ENCODE peak calls at places on chromosomes 2 and 18, in nine cellular contexts. O, Z, F, E, P, C, R, B and N are unnamed samples.
A peak's percentile ranks its signal among the peaks of the same experiment; 100 is the strongest.

GRCh38 chr2:24372033-24372432 is 11.7 kb upstream of the ITSN2 start:
- DNase-seq in O (no peak), Z (no peak), F (no peak), E (no peak), P (no peak), C (no peak), R (no peak), B (no peak), N (no peak)

GRCh38 chr2:222862915-222863544 is 2.2 kb downstream of the ACSL3 start:
- DNase-seq in O (no peak), Z (no peak), F (peak; percentile 15), E (no peak), P (peak; percentile 25), C (no peak), R (peak; percentile 71), B (no peak), N (no peak)

GRCh38 chr2:202410092-202410491 is 34.0 kb downstream of the BMPR2 start:
- DNase-seq in O (no peak), Z (no peak), F (no peak), E (no peak), P (no peak), C (no peak), R (no peak), B (no peak), N (no peak)

GRCh38 chr2:163347982-163348842 is 387.6 kb downstream of the FIGN start:
- DNase-seq in O (peak; percentile 63), Z (no peak), F (peak; percentile 95), E (peak; percentile 91), P (peak; percentile 48), C (peak; percentile 83), R (peak; percentile 79), B (peak; percentile 76), N (peak; percentile 94)

GRCh38 chr2:202700075-202700901 is 65.5 kb downstream of the FAM117B start:
- DNase-seq in O (no peak), Z (no peak), F (no peak), E (no peak), P (no peak), C (no peak), R (no peak), B (no peak), N (no peak)

GRCh38 chr2:62653582-62654422 is 51.7 kb upstream of the EHBP1 start:
- DNase-seq in O (no peak), Z (no peak), F (no peak), E (no peak), P (peak; percentile 96), C (no peak), R (no peak), B (no peak), N (no peak)

GRCh38 chr2:63537306-63537705 is 51.0 kb downstream of the WDPCP start:
- DNase-seq in O (no peak), Z (no peak), F (no peak), E (no peak), P (peak; percentile 95), C (no peak), R (no peak), B (no peak), N (no peak)

GRCh38 chr2:160349306-160349705 is 144.3 kb downstream of the RBMS1 start:
- DNase-seq in O (no peak), Z (no peak), F (no peak), E (no peak), P (no peak), C (no peak), R (no peak), B (no peak), N (no peak)

GRCh38 chr18:62454527-62454926 is 68.3 kb upstream of the ZCCHC2 start:
- DNase-seq in O (no peak), Z (no peak), F (no peak), E (no peak), P (no peak), C (no peak), R (no peak), B (no peak), N (no peak)

GRCh38 chr2:207087046-207087902 is 78.5 kb downstream of the KLF7 start:
- DNase-seq in O (no peak), Z (no peak), F (no peak), E (no peak), P (no peak), C (no peak), R (no peak), B (no peak), N (no peak)

GRCh38 chr2:164836907-164837306 is 4.7 kb downstream of the COBLL1 start:
- DNase-seq in O (no peak), Z (no peak), F (no peak), E (no peak), P (no peak), C (no peak), R (no peak), B (no peak), N (no peak)

GRCh38 chr2:223674998-223675609 is 72.9 kb upstream of the SCG2 start:
- DNase-seq in O (no peak), Z (no peak), F (peak; percentile 60), E (peak; percentile 19), P (peak; percentile 37), C (no peak), R (peak; percentile 65), B (no peak), N (peak; percentile 71)

GRCh38 chr2:8488001-8488738 is 193.7 kb upstream of the ID2 start:
- DNase-seq in O (no peak), Z (peak; percentile 59), F (peak; percentile 29), E (peak; percentile 36), P (no peak), C (no peak), R (no peak), B (no peak), N (peak; percentile 3)

GRCh38 chr18:9101730-9102390 is 639 bp upstream of the NDUFV2 start:
- DNase-seq in O (no peak), Z (peak; percentile 16), F (peak; percentile 82), E (no peak), P (peak; percentile 80), C (no peak), R (peak; percentile 84), B (no peak), N (peak; percentile 86)

GRCh38 chr2:60331106-60331809 is 222.2 kb downstream of the BCL11A start:
- DNase-seq in O (no peak), Z (no peak), F (no peak), E (no peak), P (peak; percentile 71), C (no peak), R (no peak), B (no peak), N (no peak)

GRCh38 chr2:70574102-70574501 is 20.5 kb upstream of the TGFA start:
- DNase-seq in O (no peak), Z (no peak), F (no peak), E (no peak), P (no peak), C (no peak), R (no peak), B (no peak), N (no peak)
- H3K4me3 ChIP-seq in O (no peak overlapping the region), Z (no peak overlapping the region), F (no peak overlapping the region), E (no peak overlapping the region), P (no peak overlapping the region), C (no peak overlapping the region), R (no peak overlapping the region), B (no peak overlapping the region), N (no peak overlapping the region)

DNA sequence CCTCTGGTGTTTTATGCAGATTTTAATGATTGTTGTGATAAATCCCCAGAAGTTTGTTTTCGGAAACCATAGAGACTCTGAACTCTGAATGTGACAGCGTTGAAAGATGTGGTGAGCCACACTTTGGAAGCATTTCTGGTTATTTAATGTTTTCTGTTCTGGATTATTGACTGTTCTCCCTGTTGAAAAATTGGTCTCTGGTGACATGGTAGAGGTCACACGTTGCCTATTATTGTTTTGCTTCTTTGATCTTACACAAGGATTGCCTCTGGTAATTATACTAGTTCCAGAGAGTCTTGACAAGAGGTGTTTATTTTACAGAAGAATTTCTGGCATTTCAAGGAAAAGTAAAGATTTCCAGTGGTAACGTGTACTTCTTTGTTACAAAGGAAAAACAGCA is 127.1 kb downstream of the GREB1L start:
- DNase-seq in O (no peak), Z (no peak), F (no peak), E (no peak), P (no peak), C (no peak), R (no peak), B (no peak), N (no peak)
- H3K4me3 ChIP-seq in O (no peak overlapping the region), Z (no peak overlapping the region), F (no peak overlapping the region), E (peak overlapping the region; percentile 2), P (no peak overlapping the region), C (no peak overlapping the region), R (no peak overlapping the region), B (no peak overlapping the region), N (no peak overlapping the region)

DNA sequence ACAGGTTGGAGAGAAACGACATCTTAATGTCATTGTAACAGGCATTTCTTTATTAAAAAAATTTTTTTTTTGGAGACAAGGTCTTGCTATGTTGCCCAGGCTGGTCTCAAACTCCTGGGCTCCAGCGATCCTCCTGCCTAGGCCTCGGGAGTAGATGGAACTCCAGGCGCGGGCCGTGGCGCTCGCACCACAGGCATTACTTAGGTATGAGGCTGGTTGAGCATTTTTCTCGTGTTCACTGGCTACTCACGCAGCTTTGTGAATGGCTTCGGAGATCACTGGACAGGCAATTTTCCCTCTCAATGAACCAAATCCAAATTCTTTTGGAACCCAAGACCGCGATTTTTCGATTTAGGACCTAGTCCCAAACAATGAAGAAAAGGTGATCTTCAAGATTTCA is 800 bp upstream of the TCF7L1 start:
- DNase-seq in O (no peak), Z (no peak), F (peak; percentile 29), E (peak; percentile 53), P (no peak), C (peak; percentile 54), R (no peak), B (no peak), N (peak; percentile 16)
- H3K4me3 ChIP-seq in O (peak overlapping the region; percentile 72), Z (no peak overlapping the region), F (peak overlapping the region; percentile 65), E (peak overlapping the region; percentile 76), P (peak overlapping the region; percentile 84), C (peak overlapping the region; percentile 79), R (peak overlapping the region; percentile 65), B (peak overlapping the region; percentile 87), N (peak overlapping the region; percentile 78)

DNA sequence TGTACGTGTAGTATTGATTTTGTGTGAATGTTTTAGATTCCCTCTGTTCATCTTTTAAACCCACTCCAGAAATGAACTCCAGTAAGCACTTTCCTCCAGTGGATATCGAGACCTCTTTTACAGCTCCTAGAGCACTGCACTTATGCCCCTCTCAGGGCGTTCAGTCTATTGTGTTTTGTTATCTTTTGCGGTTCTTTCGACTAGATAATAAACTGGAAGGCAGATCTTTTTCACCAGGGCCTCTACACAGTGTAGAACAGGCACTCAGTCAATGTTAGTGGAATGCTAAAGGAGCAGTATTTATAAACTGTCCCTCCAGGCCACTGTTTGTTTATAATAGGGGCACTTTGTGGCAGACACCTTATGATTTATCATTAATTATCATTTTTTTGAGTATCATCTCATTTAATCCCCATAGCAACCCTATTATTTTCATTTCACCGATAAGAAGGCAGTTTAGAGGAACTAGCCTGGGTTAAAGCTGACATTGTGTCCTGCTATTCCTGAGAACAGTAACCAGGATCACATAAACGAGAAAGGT is 742 bp upstream of the SOS1 start:
- DNase-seq in O (no peak), Z (no peak), F (peak; percentile 54), E (peak; percentile 9), P (no peak), C (no peak), R (no peak), B (no peak), N (peak; percentile 38)
- H3K4me3 ChIP-seq in O (peak overlapping the region; percentile 88), Z (peak overlapping the region; percentile 67), F (peak overlapping the region; percentile 98), E (peak overlapping the region; percentile 86), P (peak overlapping the region; percentile 63), C (peak overlapping the region; percentile 87), R (peak overlapping the region; percentile 82), B (peak overlapping the region; percentile 94), N (peak overlapping the region; percentile 89)

GRCh38 chr2:177405029-177405692 is 12.6 kb downstream of the AGPS start:
- DNase-seq in O (no peak), Z (no peak), F (no peak), E (no peak), P (no peak), C (no peak), R (no peak), B (no peak), N (no peak)
- H3K4me3 ChIP-seq in O (no peak overlapping the region), Z (no peak overlapping the region), F (no peak overlapping the region), E (no peak overlapping the region), P (no peak overlapping the region), C (no peak overlapping the region), R (no peak overlapping the region), B (no peak overlapping the region), N (no peak overlapping the region)